ENCODE peak calls at places on chromosomes 2 and 18, in ten cellular contexts. M is bronchial epithelial cell; B is endothelial cell; L is upper lobe of right lung; U is cardiac fibroblast; N is IMR-90; I is choroid plexus epithelial cell; Z is BJ; O is CD8-positive, alpha-beta T cell; C is psoas muscle. X is an unnamed sample.

GRCh38 chr2:141863964-141864363 is 266.9 kb downstream of the LRP1B start:
- DNase-seq in M (no peak), B (no peak), L (no peak), U (no peak), N (no peak), I (no peak), Z (no peak), O (no peak), C (no peak), X (no peak)

GRCh38 chr2:196927318-196928225 is 1.1 kb upstream of the PGAP1 start:
- DNase-seq in M (peak; percentile 87), B (no peak), L (no peak), U (peak; percentile 82), N (peak; percentile 85), I (peak; percentile 92), Z (no peak), O (no peak), C (no peak), X (no peak)

GRCh38 chr2:200863655-200864205 is 728 bp downstream of the CLK1 start:
- DNase-seq in M (no peak), B (no peak), L (no peak), U (no peak), N (no peak), I (no peak), Z (no peak), O (no peak), C (peak; percentile 63), X (no peak)

GRCh38 chr2:197450485-197450884 is 2.9 kb upstream of the COQ10B start:
- DNase-seq in M (no peak), B (no peak), L (peak; percentile 82), U (no peak), N (no peak), I (no peak), Z (no peak), O (no peak), C (no peak), X (no peak)

GRCh38 chr18:5444269-5444668 is 99.5 kb downstream of the EPB41L3 start:
- DNase-seq in M (no peak), B (no peak), L (no peak), U (peak; percentile 47), N (peak; percentile 33), I (no peak), Z (no peak), O (no peak), C (no peak), X (no peak)

GRCh38 chr2:55452879-55453278 is 33.2 kb upstream of the CCDC88A start:
- DNase-seq in M (no peak), B (no peak), L (no peak), U (no peak), N (no peak), I (no peak), Z (no peak), O (no peak), C (no peak), X (no peak)

GRCh38 chr2:74597456-74597855 is 42.9 kb downstream of the DOK1 start:
- DNase-seq in M (no peak), B (no peak), L (no peak), U (no peak), N (no peak), I (no peak), Z (no peak), O (no peak), C (no peak), X (no peak)

GRCh38 chr2:120052597-120052996 is 39.7 kb downstream of the EPB41L5 start:
- DNase-seq in M (no peak), B (no peak), L (no peak), U (no peak), N (peak; percentile 24), I (peak; percentile 53), Z (no peak), O (no peak), C (no peak), X (no peak)

GRCh38 chr2:226794751-226795171 is 4.9 kb downstream of the IRS1 start:
- DNase-seq in M (peak; percentile 49), B (no peak), L (no peak), U (peak; percentile 80), N (peak; percentile 81), I (peak; percentile 86), Z (no peak), O (no peak), C (no peak), X (no peak)

GRCh38 chr2:226796840-226797288 is 2.8 kb downstream of the IRS1 start:
- DNase-seq in M (no peak), B (peak; percentile 48), L (peak; percentile 65), U (peak; percentile 53), N (peak; percentile 76), I (peak; percentile 64), Z (no peak), O (no peak), C (peak; percentile 83), X (no peak)

GRCh38 chr2:226796012-226796839 is 3.4 kb downstream of the IRS1 start:
- DNase-seq in M (no peak), B (no peak), L (no peak), U (no peak), N (peak; percentile 14), I (peak; percentile 17), Z (no peak), O (no peak), C (peak; percentile 57), X (no peak)

GRCh38 chr2:226794077-226794670 is 5.4 kb downstream of the IRS1 start:
- DNase-seq in M (peak; percentile 34), B (no peak), L (no peak), U (peak; percentile 62), N (peak; percentile 29), I (peak; percentile 57), Z (no peak), O (no peak), C (no peak), X (no peak)

DNA sequence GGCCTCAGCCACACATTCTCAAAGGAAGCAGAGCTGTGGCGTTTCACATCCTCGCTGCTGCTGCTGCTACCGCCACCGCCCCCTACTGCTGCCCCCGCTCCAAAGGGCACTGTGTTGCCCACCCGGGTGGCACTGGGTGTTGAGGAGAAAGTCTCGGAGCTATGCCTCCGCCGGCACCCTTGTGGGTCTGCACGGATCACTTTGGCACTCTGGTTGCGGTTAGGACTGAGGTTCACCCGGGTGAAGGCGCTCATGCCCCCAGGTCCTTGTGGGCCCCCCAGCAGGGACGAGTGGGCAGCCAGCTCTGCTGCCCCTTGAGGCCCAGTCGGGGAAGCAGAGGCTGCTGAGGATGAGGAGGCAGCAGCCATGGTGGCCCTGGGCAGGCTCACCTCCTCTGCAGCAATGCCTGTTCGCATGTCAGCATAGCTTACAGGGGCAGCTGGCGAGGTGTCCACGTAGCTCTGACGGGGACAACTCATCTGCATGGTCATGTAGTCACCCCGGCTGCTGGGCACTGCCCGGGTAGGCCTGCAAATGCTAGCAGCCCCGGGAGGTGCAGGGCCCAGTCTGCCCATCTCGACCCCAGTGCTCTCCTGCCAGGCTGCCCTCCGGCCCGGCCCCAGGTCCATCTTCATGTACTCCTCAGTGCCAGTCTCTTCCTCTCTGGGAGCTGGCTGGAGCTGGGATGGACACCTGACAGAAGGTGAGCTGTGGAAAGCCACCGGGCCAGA is 4.2 kb downstream of the IRS1 start:
- DNase-seq in M (no peak), B (no peak), L (peak; percentile 67), U (peak; percentile 47), N (peak; percentile 56), I (peak; percentile 22), Z (no peak), O (no peak), C (peak; percentile 76), X (no peak)
- TF ChIP-seq CTCF in M (peak; percentile 9), B (no peak), L (no peak), U (peak; percentile 30), N (peak; percentile 24), I (peak; percentile 27), Z (peak; percentile 49), O (no peak), C (peak; percentile 34), X (no peak)

GRCh38 chr2:223104336-223104735 is 52.3 kb downstream of the KCNE4 start:
- DNase-seq in M (no peak), B (no peak), L (no peak), U (no peak), N (no peak), I (no peak), Z (no peak), O (no peak), C (no peak), X (no peak)

GRCh38 chr2:223100061-223100511 is 48.1 kb downstream of the KCNE4 start:
- DNase-seq in M (no peak), B (no peak), L (no peak), U (peak; percentile 84), N (peak; percentile 77), I (peak; percentile 77), Z (peak; percentile 89), O (no peak), C (peak; percentile 74), X (no peak)

GRCh38 chr2:223104741-223105140 is 52.8 kb downstream of the KCNE4 start:
- DNase-seq in M (no peak), B (no peak), L (no peak), U (no peak), N (no peak), I (no peak), Z (no peak), O (no peak), C (no peak), X (no peak)

GRCh38 chr2:223101340-223102039 is 49.5 kb downstream of the KCNE4 start:
- DNase-seq in M (peak; percentile 84), B (peak; percentile 13), L (no peak), U (peak; percentile 68), N (peak; percentile 55), I (peak; percentile 71), Z (no peak), O (no peak), C (no peak), X (no peak)

DNA sequence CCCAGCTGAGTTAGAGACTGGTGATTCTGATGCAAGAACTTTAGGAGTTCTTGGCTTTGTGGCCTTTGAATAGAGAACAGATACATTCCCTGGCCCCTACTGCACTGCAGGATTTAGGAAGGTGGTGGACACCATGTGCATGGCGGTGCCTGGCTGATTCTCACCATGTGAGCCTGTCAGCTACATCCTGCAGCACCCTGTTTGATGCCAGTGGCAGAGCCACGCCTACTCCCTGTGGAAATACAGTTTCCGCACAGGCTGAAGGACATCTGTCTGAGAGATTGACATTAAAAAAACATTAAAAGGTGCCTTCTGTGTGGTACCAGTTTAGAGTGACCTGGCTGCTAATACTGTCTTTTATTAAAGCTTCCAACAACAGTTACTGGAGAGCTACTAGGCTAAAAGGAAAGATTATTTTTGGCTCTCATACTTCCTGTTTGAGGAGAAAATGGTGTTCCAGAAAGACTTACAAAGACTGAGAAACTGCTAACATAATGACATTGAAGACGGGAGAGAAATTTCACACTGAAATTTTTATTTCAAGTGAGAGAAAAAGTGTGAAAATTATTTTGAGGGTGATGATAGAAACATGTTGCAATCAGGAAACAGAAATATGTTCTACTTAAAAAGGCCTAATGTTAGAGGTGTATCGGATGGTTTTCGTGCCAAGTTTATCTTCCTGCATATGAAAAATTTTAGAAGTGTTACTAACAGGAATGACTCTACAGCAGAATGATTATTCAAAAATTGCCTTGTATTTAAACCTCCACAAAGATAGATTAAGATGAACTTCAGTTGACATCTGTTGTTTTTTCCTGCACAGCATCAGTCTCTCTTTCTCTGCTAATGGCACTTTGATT is 50.3 kb downstream of the KCNE4 start:
- DNase-seq in M (peak; percentile 20), B (no peak), L (no peak), U (no peak), N (no peak), I (no peak), Z (no peak), O (no peak), C (no peak), X (no peak)
- TF ChIP-seq CTCF in M (no peak), B (no peak), L (no peak), U (no peak), N (no peak), I (no peak), Z (no peak), O (no peak), C (no peak), X (no peak)

DNA sequence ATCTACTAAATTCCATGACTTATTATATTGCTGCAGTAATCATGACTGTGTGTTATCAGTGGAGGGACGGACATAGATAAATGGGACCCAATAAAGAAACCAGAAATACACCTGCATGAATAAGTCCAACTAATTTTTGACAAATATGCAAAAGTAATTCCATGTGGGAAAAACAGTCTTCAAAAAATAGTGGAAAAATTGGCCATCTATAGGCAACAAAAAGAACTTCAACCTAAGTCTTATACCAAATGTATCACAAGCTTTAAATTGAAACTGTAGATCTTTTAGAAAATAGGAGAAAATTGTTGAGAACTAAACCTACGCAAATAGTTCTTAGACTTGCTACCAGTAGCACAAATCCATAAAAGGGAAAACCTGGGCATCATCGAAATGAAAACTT is 376.2 kb downstream of the NCKAP5 start:
- DNase-seq in M (no peak), B (no peak), L (no peak), U (no peak), N (no peak), I (no peak), Z (no peak), O (no peak), C (no peak), X (no peak)
- TF ChIP-seq CTCF in M (no peak), B (peak; percentile 57), L (no peak), U (peak; percentile 11), N (no peak), I (no peak), Z (no peak), O (no peak), C (no peak), X (no peak)

GRCh38 chr2:10038123-10038522 is 5.2 kb upstream of the KLF11 start:
- DNase-seq in M (no peak), B (no peak), L (no peak), U (no peak), N (no peak), I (no peak), Z (no peak), O (no peak), C (peak; percentile 38), X (no peak)

GRCh38 chr2:10041711-10042110 is 1.6 kb upstream of the KLF11 start:
- DNase-seq in M (no peak), B (no peak), L (peak; percentile 61), U (no peak), N (no peak), I (no peak), Z (no peak), O (no peak), C (no peak), X (no peak)

GRCh38 chr2:10042301-10043161 is 819 bp upstream of the KLF11 start:
- DNase-seq in M (no peak), B (peak; percentile 47), L (peak; percentile 93), U (peak; percentile 70), N (peak; percentile 47), I (peak; percentile 80), Z (no peak), O (no peak), C (peak; percentile 92), X (peak; percentile 57)

GRCh38 chr2:10038716-10039115 is 4.6 kb upstream of the KLF11 start:
- DNase-seq in M (no peak), B (no peak), L (no peak), U (no peak), N (peak; percentile 21), I (no peak), Z (no peak), O (no peak), C (peak; percentile 16), X (no peak)

GRCh38 chr2:10039658-10040410 is 3.5 kb upstream of the KLF11 start:
- DNase-seq in M (no peak), B (no peak), L (no peak), U (no peak), N (no peak), I (no peak), Z (no peak), O (no peak), C (peak; percentile 79), X (no peak)
- TF ChIP-seq CTCF in M (no peak), B (no peak), L (no peak), U (no peak), N (no peak), I (no peak), Z (no peak), O (no peak), C (no peak), X (no peak)

X was measured in neural crest cell.